ENCODE peak calls at places on chromosomes 2 and 18, in seven cellular contexts. A is HS-5, Z is A549, D is ACHN, T is NCI-H1930, Q is MCF 10A, N is caudate nucleus. F is an unnamed sample.

GRCh38 chr2:10544252-10544651 is 96.1 kb upstream of the ODC1 start:
- DNase-seq in T (no peak), A (no peak), D (no peak), Q (no peak), Z (no peak), N (no peak), F (no peak)

GRCh38 chr18:79878741-79879358 is 72.6 kb downstream of the SLC66A2 start:
- DNase-seq in N (no peak), A (no peak), D (no peak), Q (no peak), T (no peak), Z (no peak), F (no peak)

GRCh38 chr2:149329470-149330126 is 789 bp upstream of the LYPD6 start:
- DNase-seq in T (peak), Z (peak), A (peak), N (no peak), Q (peak), D (peak), F (no peak)

GRCh38 chr2:123495241-123495640 is 529.8 kb upstream of the CNTNAP5 start:
- DNase-seq in Q (peak), Z (no peak), N (no peak), A (no peak), T (no peak), D (no peak), F (no peak)

GRCh38 chr2:31108887-31109286 is 29.4 kb downstream of the GALNT14 start:
- DNase-seq in Q (no peak), T (no peak), D (peak), A (peak), Z (no peak), N (no peak), F (no peak)

GRCh38 chr2:44392338-44392943 is 30.7 kb downstream of the CAMKMT start:
- DNase-seq in T (peak), D (peak), A (peak), Q (peak), Z (peak), N (no peak), F (no peak)

GRCh38 chr2:238690673-238690965 is 157.3 kb upstream of the TWIST2 start:
- DNase-seq in N (no peak), D (no peak), T (no peak), Z (no peak), A (no peak), Q (no peak), F (no peak)

GRCh38 chr2:173231042-173231441 is 123.6 kb upstream of the CDCA7 start:
- DNase-seq in T (no peak), Q (peak), D (no peak), N (no peak), Z (no peak), A (no peak), F (no peak)

GRCh38 chr2:54579061-54579681 is 123.0 kb downstream of the SPTBN1 start:
- DNase-seq in N (no peak), T (no peak), A (no peak), Q (no peak), D (no peak), Z (no peak), F (no peak)

GRCh38 chr18:41731887-41732286 is 223.1 kb upstream of the PIK3C3 start:
- DNase-seq in T (no peak), Q (peak), Z (no peak), A (no peak), D (no peak), N (no peak), F (no peak)

GRCh38 chr18:58580623-58581022 is 48.3 kb downstream of the ALPK2 start:
- DNase-seq in T (no peak), D (peak), N (no peak), A (no peak), Q (peak), Z (peak), F (no peak)

GRCh38 chr2:74577448-74577847 is 22.9 kb downstream of the DOK1 start:
- DNase-seq in D (no peak), T (no peak), N (no peak), Q (no peak), Z (no peak), A (no peak), F (no peak)

GRCh38 chr2:204664708-204665121 is 119.4 kb downstream of the PARD3B start:
- DNase-seq in A (peak), T (no peak), Q (peak), D (peak), N (no peak), Z (peak), F (no peak)

GRCh38 chr2:127003028-127003800 is 103.7 kb downstream of the BIN1 start:
- DNase-seq in Q (no peak), D (no peak), T (no peak), N (no peak), A (no peak), Z (no peak), F (no peak)

GRCh38 chr2:230842473-230842872 is 22.3 kb upstream of the ITM2C start:
- DNase-seq in T (no peak), Z (no peak), A (no peak), N (no peak), D (peak), Q (peak), F (no peak)

GRCh38 chr2:194004590-194005206 is 1652.3 kb upstream of the SLC39A10 start:
- DNase-seq in N (no peak), D (no peak), Z (no peak), Q (peak), T (no peak), A (peak), F (no peak)

GRCh38 chr18:59718108-59719057 is 21.2 kb upstream of the CCBE1 start:
- DNase-seq in N (no peak), Z (peak), A (peak), Q (peak), T (no peak), D (peak), F (no peak)

GRCh38 chr2:120764434-120764833 is 28.8 kb downstream of the GLI2 start:
- DNase-seq in N (no peak), T (no peak), D (no peak), Z (no peak), A (no peak), Q (no peak), F (no peak)

F was measured in SIG-M5.